ENCODE peak calls at places on chromosomes 13 and 19, in ten cellular contexts. X is Caco-2, V is AG09309, S is heart right ventricle, F is retinal pigment epithelial cell, J is tibial artery, Z is AG04449, W is RWPE1, G is ascending aorta, Y is neural progenitor cell. A is an unnamed sample.

GRCh38 chr19:10876459-10877240 is 5.3 kb downstream of the CARM1 start:
- DNase-seq in W (no peak), G (peak), Z (no peak), S (peak), X (no peak), V (no peak), Y (no peak), J (peak), F (no peak), A (peak)

GRCh38 chr19:3710265-3710812 is 2.2 kb downstream of the TJP3 start:
- DNase-seq in Z (no peak), J (peak), S (peak), Y (no peak), G (peak), X (peak), W (peak), F (no peak), V (no peak), A (no peak)

GRCh38 chr13:68190826-68191225 is 960.7 kb upstream of the PCDH9 start:
- DNase-seq in G (no peak), Z (no peak), S (no peak), W (peak), V (no peak), J (no peak), X (peak), Y (no peak), F (peak), A (no peak)

GRCh38 chr19:10769533-10770491 is 51.9 kb downstream of the DNM2 start:
- DNase-seq in S (peak), F (no peak), W (no peak), X (peak), Y (peak), Z (no peak), J (peak), G (peak), V (no peak), A (peak)

GRCh38 chr13:70170689-70171088 is 62.4 kb upstream of the KLHL1 start:
- DNase-seq in S (no peak), V (no peak), W (no peak), Y (no peak), G (no peak), Z (no peak), X (no peak), F (no peak), J (no peak), A (no peak)

GRCh38 chr13:28671393-28671792 is 12.5 kb downstream of the POMP start:
- DNase-seq in G (no peak), W (no peak), V (no peak), X (no peak), S (no peak), J (no peak), Z (no peak), F (no peak), Y (no peak), A (no peak)

GRCh38 chr19:11551603-11552235 is 7.3 kb downstream of the ELOF1 start:
- DNase-seq in W (no peak), G (no peak), Y (peak), Z (no peak), S (no peak), F (no peak), X (peak), J (peak), V (no peak), A (peak)

GRCh38 chr13:101452519-101453485 is at the start of gene ITGBL1:
- DNase-seq in X (no peak), J (peak), S (peak), G (peak), F (no peak), Y (no peak), W (no peak), V (no peak), Z (no peak), A (no peak)

GRCh38 chr19:11092181-11092538 is 2.9 kb downstream of the LDLR start:
- DNase-seq in V (no peak), J (no peak), G (no peak), Z (no peak), S (no peak), W (no peak), X (peak), F (no peak), Y (no peak), A (peak)

GRCh38 chr19:47541507-47541906 is 26.6 kb upstream of the NAPA start:
- DNase-seq in Y (no peak), W (no peak), J (no peak), F (no peak), Z (no peak), G (no peak), X (no peak), V (no peak), S (no peak), A (peak)

GRCh38 chr19:47729799-47730520 is 15.4 kb upstream of the NOP53 start:
- DNase-seq in W (peak), J (peak), F (no peak), X (peak), Z (no peak), V (no peak), S (peak), Y (peak), G (peak), A (peak)

GRCh38 chr13:66623129-66623528 is 607.0 kb downstream of the PCDH9 start:
- DNase-seq in J (no peak), Z (no peak), G (no peak), V (no peak), Y (no peak), F (no peak), X (no peak), S (no peak), W (no peak), A (no peak)

GRCh38 chr13:66617786-66618185 is 612.4 kb downstream of the PCDH9 start:
- DNase-seq in V (no peak), W (no peak), S (no peak), G (no peak), X (no peak), Z (no peak), F (no peak), Y (no peak), J (no peak), A (no peak)

GRCh38 chr13:66612983-66613382 is 617.2 kb downstream of the PCDH9 start:
- DNase-seq in X (no peak), Z (no peak), F (no peak), S (no peak), W (no peak), J (no peak), V (no peak), G (no peak), Y (peak), A (no peak)

GRCh38 chr13:66624302-66624701 is 605.8 kb downstream of the PCDH9 start:
- DNase-seq in V (no peak), Y (no peak), W (no peak), G (no peak), J (no peak), Z (no peak), S (no peak), F (no peak), X (no peak), A (no peak)

GRCh38 chr13:66618702-66619101 is 611.4 kb downstream of the PCDH9 start:
- DNase-seq in W (peak), X (no peak), F (peak), S (no peak), J (no peak), Z (peak), V (no peak), G (no peak), Y (peak), A (no peak)
- TF ChIP-seq CTCF in W (peak), X (peak), F (peak), S (peak), J (no peak), Z (peak), V (peak), G (no peak), Y (peak), A (no peak)

DNA sequence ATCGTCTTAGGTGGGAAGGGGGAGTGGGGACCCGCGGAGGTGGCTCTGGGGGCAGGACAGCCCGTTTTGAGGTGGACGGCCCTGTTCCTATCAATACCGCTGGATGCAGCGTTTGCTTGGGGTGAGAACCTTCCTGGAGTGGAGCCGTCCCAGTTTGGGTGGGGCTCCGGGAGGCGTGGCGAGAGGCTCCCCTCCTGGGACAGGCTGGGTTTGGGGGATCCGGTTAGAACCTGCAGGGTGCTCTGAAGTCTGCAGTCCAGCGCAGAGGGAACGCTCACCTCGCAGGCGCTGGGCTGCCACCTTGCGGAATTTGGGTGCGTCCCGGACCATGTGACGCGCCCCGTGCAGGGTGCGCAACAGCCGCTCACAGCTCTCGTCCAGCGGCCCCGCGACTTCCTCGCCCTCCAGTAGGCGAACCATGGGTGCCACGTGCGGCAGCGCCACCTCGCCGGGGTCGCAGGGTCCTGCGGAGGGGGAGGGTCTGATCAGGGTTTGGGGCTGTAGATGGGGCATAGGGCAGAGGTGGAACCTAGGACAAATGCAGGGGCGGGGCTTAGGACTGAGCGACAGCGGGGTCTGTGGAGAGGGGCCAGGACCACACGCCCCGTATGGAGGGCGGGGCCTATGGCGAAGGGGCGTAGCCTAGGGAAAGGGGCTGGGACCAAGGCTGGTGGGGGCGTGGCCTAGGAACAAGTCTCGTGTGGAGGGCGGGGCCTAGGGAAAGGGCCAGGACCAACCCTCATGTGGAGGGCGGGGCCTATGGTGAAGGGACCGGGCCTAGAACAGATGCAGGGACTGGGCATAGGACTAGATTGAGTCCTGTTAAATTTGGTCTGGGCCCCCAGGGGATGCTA is 13.8 kb downstream of the SH2D3A start:
- DNase-seq in V (no peak), G (peak), Z (no peak), Y (peak), F (no peak), X (peak), J (peak), S (peak), W (peak), A (peak)
- TF ChIP-seq CTCF in V (peak), G (peak), Z (peak), Y (peak), F (peak), X (peak), J (peak), S (peak), W (no peak), A (no peak)

DNA sequence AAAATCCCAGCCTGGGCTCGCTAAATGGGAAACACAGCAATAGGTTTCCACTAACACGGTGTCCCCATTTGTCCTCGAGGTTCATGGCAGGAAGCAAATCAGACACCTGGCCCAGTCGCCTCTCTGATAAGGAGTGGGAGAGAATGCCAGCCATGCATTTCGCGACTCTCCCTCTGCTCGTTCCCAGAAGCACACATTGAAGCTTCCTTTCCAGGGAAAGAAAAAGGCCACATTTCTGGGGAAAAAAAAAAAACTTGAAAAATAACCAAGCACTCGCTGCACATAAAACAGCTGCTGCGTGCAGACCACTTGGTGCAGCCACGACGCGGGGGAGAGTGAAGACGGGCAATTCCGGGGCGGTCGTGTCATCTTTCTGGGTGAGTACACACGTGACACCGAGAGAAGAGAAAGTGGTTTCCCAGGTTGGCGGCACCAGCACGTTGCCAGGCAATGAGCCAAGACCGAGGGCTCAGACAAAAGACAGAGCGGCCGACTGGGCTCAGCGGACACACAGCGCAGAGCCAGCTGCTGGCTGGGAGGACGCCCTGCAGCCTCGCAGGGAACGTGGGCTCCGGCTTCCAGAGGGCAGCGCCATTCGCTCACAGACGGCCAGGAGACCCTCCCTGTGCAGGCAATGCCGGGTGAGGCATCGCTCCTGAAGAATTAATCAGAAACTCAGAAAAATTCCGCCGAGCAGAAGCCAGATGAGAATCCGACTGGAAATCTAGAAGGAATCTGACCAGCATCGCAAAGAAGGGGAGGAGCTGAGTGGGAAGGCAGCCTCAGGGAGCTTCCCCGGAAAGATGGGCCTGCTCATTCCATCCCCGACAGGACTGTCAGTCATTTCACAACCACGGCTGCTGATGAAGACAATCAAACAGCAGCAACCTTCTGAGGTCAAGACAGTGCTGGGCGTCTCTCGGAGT is 83.2 kb upstream of the IRS2 start:
- DNase-seq in F (no peak), G (peak), V (peak), Z (no peak), X (no peak), W (peak), S (peak), Y (no peak), J (peak), A (peak)
- TF ChIP-seq CTCF in F (peak), G (peak), V (peak), Z (peak), X (no peak), W (peak), S (peak), Y (no peak), J (no peak), A (no peak)

GRCh38 chr13:51933466-51934058 is 71.8 kb downstream of the CCDC70 start:
- DNase-seq in F (no peak), S (no peak), Y (no peak), J (no peak), V (no peak), Z (no peak), W (no peak), G (no peak), X (no peak), A (no peak)
- TF ChIP-seq CTCF in F (no peak), S (no peak), Y (no peak), J (no peak), V (no peak), Z (no peak), W (no peak), G (no peak), X (no peak), A (no peak)

GRCh38 chr13:99582511-99582910 is 81.2 kb downstream of the TM9SF2 start:
- DNase-seq in Y (no peak), S (no peak), X (no peak), V (no peak), W (no peak), F (no peak), J (no peak), Z (no peak), G (no peak), A (no peak)

GRCh38 chr13:99580500-99581268 is 79.4 kb downstream of the TM9SF2 start:
- DNase-seq in X (no peak), J (no peak), G (no peak), Y (no peak), W (no peak), S (no peak), V (no peak), F (no peak), Z (no peak), A (no peak)

GRCh38 chr13:99572921-99573320 is 71.6 kb downstream of the TM9SF2 start:
- DNase-seq in W (no peak), Z (no peak), V (no peak), X (no peak), F (no peak), G (no peak), S (no peak), Y (no peak), J (no peak), A (no peak)

GRCh38 chr13:99575376-99575775 is 74.1 kb downstream of the TM9SF2 start:
- DNase-seq in S (no peak), V (no peak), Z (no peak), W (no peak), X (no peak), F (no peak), G (no peak), J (no peak), Y (no peak), A (no peak)

GRCh38 chr13:99577934-99578917 is 77.0 kb downstream of the TM9SF2 start:
- DNase-seq in J (no peak), W (no peak), X (no peak), F (no peak), V (no peak), Y (no peak), Z (no peak), S (no peak), G (no peak), A (no peak)
- TF ChIP-seq CTCF in J (peak), W (no peak), X (no peak), F (peak), V (peak), Y (peak), Z (no peak), S (peak), G (peak), A (no peak)

GRCh38 chr13:59318320-59318930 is 845.3 kb downstream of the DIAPH3 start:
- DNase-seq in V (peak), G (no peak), F (peak), S (peak), Z (no peak), X (peak), W (peak), Y (peak), J (peak), A (peak)
- TF ChIP-seq CTCF in V (peak), G (peak), F (peak), S (peak), Z (peak), X (peak), W (peak), Y (peak), J (peak), A (peak)

GRCh38 chr19:18202759-18203407 is 959 bp downstream of the RAB3A start:
- DNase-seq in S (peak), Z (no peak), G (no peak), V (no peak), W (no peak), X (peak), F (no peak), Y (peak), J (no peak), A (peak)
- TF ChIP-seq CTCF in S (peak), Z (peak), G (no peak), V (peak), W (peak), X (peak), F (peak), Y (peak), J (no peak), A (peak)

GRCh38 chr19:19530889-19531288 is 2.2 kb downstream of the YJEFN3 start:
- DNase-seq in Y (no peak), G (no peak), J (no peak), X (no peak), W (no peak), Z (no peak), V (no peak), S (no peak), F (no peak), A (no peak)

GRCh38 chr19:19531951-19532805 is 3.5 kb downstream of the YJEFN3 start:
- DNase-seq in X (peak), Z (no peak), S (peak), F (no peak), Y (peak), W (peak), G (peak), J (peak), V (no peak), A (peak)

GRCh38 chr19:19529783-19530422 is 1.2 kb downstream of the YJEFN3 start:
- DNase-seq in Z (no peak), F (no peak), G (no peak), J (no peak), V (no peak), X (no peak), Y (no peak), W (no peak), S (no peak), A (no peak)

GRCh38 chr19:19528721-19529490 is at the start of gene YJEFN3:
- DNase-seq in F (no peak), J (no peak), X (no peak), Y (peak), S (peak), G (no peak), W (no peak), Z (no peak), V (no peak), A (no peak)

DNA sequence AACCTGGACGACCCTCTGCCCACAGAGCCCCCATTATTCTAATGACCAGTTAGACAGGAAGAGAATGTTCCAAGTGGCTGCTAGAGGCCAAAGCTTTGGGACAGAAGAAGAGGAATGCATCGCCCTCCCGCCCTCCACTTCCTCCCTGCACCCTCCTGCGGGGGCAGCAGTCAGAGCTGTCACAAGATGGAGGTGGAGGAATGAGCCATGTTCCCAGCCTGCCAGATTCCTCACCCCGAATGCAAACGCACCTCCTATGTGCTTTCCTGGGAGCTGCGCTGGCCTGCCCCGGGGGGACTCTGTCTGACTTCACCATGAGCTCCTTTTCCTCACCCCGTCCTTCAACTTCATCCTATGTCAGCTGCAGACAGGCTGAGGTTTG is 1.7 kb downstream of the YJEFN3 start:
- DNase-seq in V (no peak), F (no peak), Z (no peak), J (no peak), Y (no peak), G (no peak), X (peak), S (no peak), W (no peak), A (no peak)
- TF ChIP-seq CTCF in V (no peak), F (no peak), Z (peak), J (no peak), Y (no peak), G (no peak), X (no peak), S (no peak), W (no peak), A (no peak)

GRCh38 chr13:43666403-43666802 is 120.4 kb downstream of the ENOX1 start:
- DNase-seq in V (no peak), J (no peak), X (no peak), Z (no peak), G (no peak), W (no peak), Y (no peak), F (no peak), S (no peak), A (no peak)

GRCh38 chr13:43662976-43663375 is 123.8 kb downstream of the ENOX1 start:
- DNase-seq in Y (peak), S (no peak), W (no peak), V (no peak), Z (no peak), G (no peak), X (no peak), J (no peak), F (no peak), A (no peak)

GRCh38 chr13:43664700-43665191 is 122.0 kb downstream of the ENOX1 start:
- DNase-seq in V (peak), G (no peak), S (peak), X (peak), W (peak), Y (peak), Z (peak), F (peak), J (no peak), A (peak)

GRCh38 chr13:43663474-43664090 is 123.2 kb downstream of the ENOX1 start:
- DNase-seq in J (no peak), S (no peak), F (no peak), V (no peak), X (no peak), Z (peak), G (no peak), Y (no peak), W (no peak), A (no peak)

DNA sequence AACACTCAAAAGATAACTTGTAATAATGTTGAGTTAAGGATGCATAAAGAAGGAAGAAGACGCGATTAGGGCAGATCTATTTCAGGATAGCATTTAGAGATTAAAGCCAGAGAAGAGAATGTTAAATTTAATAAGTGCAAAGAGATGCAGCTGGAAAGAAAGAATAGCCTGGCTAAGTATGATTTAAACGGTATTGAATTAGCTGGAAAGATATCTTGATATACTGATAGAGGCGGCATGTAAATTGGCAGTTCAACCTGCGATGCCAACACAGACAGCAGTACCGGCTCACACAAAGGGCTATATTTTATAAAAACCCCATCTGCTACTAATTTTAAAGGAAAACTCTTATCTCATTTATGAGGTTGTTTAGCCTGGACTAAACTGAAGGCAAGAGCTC is 121.4 kb downstream of the ENOX1 start:
- DNase-seq in J (no peak), S (no peak), X (no peak), G (no peak), Y (no peak), Z (no peak), V (no peak), W (no peak), F (no peak), A (no peak)
- TF ChIP-seq CTCF in J (no peak), S (no peak), X (no peak), G (no peak), Y (no peak), Z (no peak), V (no peak), W (no peak), F (no peak), A (no peak)

A was measured in activated CD8-positive, alpha-beta T cell treated with anti-CD3 and anti-CD28 coated beads for 36 hours.